ENCODE peak calls at places on chromosomes 11 and 22, in six cellular contexts. One of them, this sample, is unnamed. For H3K4me1, the result is how much of the 10 kb centered on the place peaks cover.

GRCh38 chr11:78229106-78229505 is 40.4 kb downstream of the USP35 start:
- DNase-seq in H1: no peak
- DNase-seq in IMR-90: no peak
- DNase-seq in mesenchymal stem cell: no peak
- DNase-seq in H9: no peak
- DNase-seq in neuronal stem cell: no peak
- DNase-seq in this sample: no peak

GRCh38 chr11:115256326-115257197 is 247.7 kb downstream of the CADM1 start:
- DNase-seq in H1: no peak
- DNase-seq in IMR-90: no peak
- DNase-seq in mesenchymal stem cell: peak
- DNase-seq in H9: peak
- DNase-seq in neuronal stem cell: no peak
- DNase-seq in this sample: peak

GRCh38 chr11:125301301-125301700 is 136.8 kb downstream of the PKNOX2 start:
- DNase-seq in H1: no peak
- DNase-seq in IMR-90: no peak
- DNase-seq in mesenchymal stem cell: no peak
- DNase-seq in H9: no peak
- DNase-seq in neuronal stem cell: no peak
- DNase-seq in this sample: no peak

GRCh38 chr11:33040862-33041453 is 1.6 kb downstream of the TCP11L1 start:
- DNase-seq in H1: no peak
- DNase-seq in IMR-90: no peak
- DNase-seq in mesenchymal stem cell: no peak
- DNase-seq in H9: no peak
- DNase-seq in neuronal stem cell: no peak
- DNase-seq in this sample: peak

GRCh38 chr22:19693581-19693980 is 20.7 kb upstream of the SEPTIN5 start:
- DNase-seq in H1: no peak
- DNase-seq in IMR-90: no peak
- DNase-seq in mesenchymal stem cell: no peak
- DNase-seq in H9: no peak
- DNase-seq in neuronal stem cell: no peak
- DNase-seq in this sample: no peak

GRCh38 chr11:69444381-69445130 is 36.9 kb upstream of the LINC01488 start:
- DNase-seq in H1: no peak
- DNase-seq in IMR-90: peak
- DNase-seq in mesenchymal stem cell: peak
- DNase-seq in H9: peak
- DNase-seq in neuronal stem cell: no peak
- DNase-seq in this sample: peak

GRCh38 chr22:44261164-44261860 is 51.4 kb downstream of the SHISAL1 start:
- DNase-seq in H1: no peak
- DNase-seq in IMR-90: no peak
- DNase-seq in mesenchymal stem cell: no peak
- DNase-seq in H9: no peak
- DNase-seq in neuronal stem cell: no peak
- DNase-seq in this sample: no peak

GRCh38 chr11:132056689-132057088 is 686.3 kb downstream of the NTM start:
- DNase-seq in H1: no peak
- DNase-seq in IMR-90: peak
- DNase-seq in mesenchymal stem cell: peak
- DNase-seq in H9: no peak
- DNase-seq in neuronal stem cell: no peak
- DNase-seq in this sample: no peak

GRCh38 chr22:25350551-25350971 is 131.1 kb downstream of the CRYBB2 start:
- DNase-seq in H1: no peak
- DNase-seq in IMR-90: no peak
- DNase-seq in mesenchymal stem cell: no peak
- DNase-seq in H9: peak
- DNase-seq in neuronal stem cell: no peak
- DNase-seq in this sample: no peak

GRCh38 chr11:116578971-116579687 is 193.7 kb downstream of the BUD13 start:
- DNase-seq in H1: no peak
- DNase-seq in IMR-90: no peak
- DNase-seq in mesenchymal stem cell: no peak
- DNase-seq in H9: peak
- DNase-seq in neuronal stem cell: peak
- DNase-seq in this sample: peak

GRCh38 chr11:790721-791564 is 1.1 kb upstream of the CEND1 start:
- DNase-seq in H1: no peak
- DNase-seq in IMR-90: no peak
- DNase-seq in mesenchymal stem cell: peak
- DNase-seq in H9: peak
- DNase-seq in neuronal stem cell: no peak
- DNase-seq in this sample: peak

GRCh38 chr22:29524440-29525191 is 28.9 kb downstream of the THOC5 start:
- DNase-seq in H1: peak
- DNase-seq in IMR-90: peak
- DNase-seq in mesenchymal stem cell: peak
- DNase-seq in H9: peak
- DNase-seq in neuronal stem cell: no peak
- DNase-seq in this sample: peak

GRCh38 chr11:75323609-75324008 is 27.9 kb downstream of the ARRB1 start:
- DNase-seq in H1: no peak
- DNase-seq in IMR-90: no peak
- DNase-seq in mesenchymal stem cell: no peak
- DNase-seq in H9: no peak
- DNase-seq in neuronal stem cell: no peak
- DNase-seq in this sample: peak

GRCh38 chr11:59560290-59560701 is 49.0 kb downstream of the OR4D9 start:
- DNase-seq in H1: peak
- DNase-seq in IMR-90: peak
- DNase-seq in mesenchymal stem cell: peak
- DNase-seq in H9: peak
- DNase-seq in neuronal stem cell: peak
- DNase-seq in this sample: peak

GRCh38 chr11:11407065-11407737 is 54.2 kb upstream of the CSNK2A3 start:
- DNase-seq in H1: no peak
- DNase-seq in IMR-90: no peak
- DNase-seq in mesenchymal stem cell: peak
- DNase-seq in H9: no peak
- DNase-seq in neuronal stem cell: no peak
- DNase-seq in this sample: no peak

GRCh38 chr11:6746086-6746618 is 25.6 kb downstream of the OR2AG2 start:
- DNase-seq in H1: no peak
- DNase-seq in IMR-90: no peak
- DNase-seq in mesenchymal stem cell: peak
- DNase-seq in H9: no peak
- DNase-seq in neuronal stem cell: no peak
- DNase-seq in this sample: no peak

GRCh38 chr22:17518379-17518778 is 44.9 kb upstream of the SLC25A18 start:
- DNase-seq in H1: no peak
- DNase-seq in IMR-90: no peak
- DNase-seq in mesenchymal stem cell: no peak
- DNase-seq in H9: no peak
- DNase-seq in neuronal stem cell: no peak
- DNase-seq in this sample: no peak

GRCh38 chr22:17514092-17514491 is 49.2 kb upstream of the SLC25A18 start:
- DNase-seq in H1: no peak
- DNase-seq in IMR-90: no peak
- DNase-seq in mesenchymal stem cell: no peak
- DNase-seq in H9: no peak
- DNase-seq in neuronal stem cell: no peak
- DNase-seq in this sample: no peak

GRCh38 chr22:17513612-17514011 is 49.7 kb upstream of the SLC25A18 start:
- DNase-seq in H1: no peak
- DNase-seq in IMR-90: no peak
- DNase-seq in mesenchymal stem cell: no peak
- DNase-seq in H9: no peak
- DNase-seq in neuronal stem cell: no peak
- DNase-seq in this sample: no peak

GRCh38 chr22:17508110-17508509 is 55.2 kb upstream of the SLC25A18 start:
- DNase-seq in H1: no peak
- DNase-seq in IMR-90: no peak
- DNase-seq in mesenchymal stem cell: no peak
- DNase-seq in H9: no peak
- DNase-seq in neuronal stem cell: no peak
- DNase-seq in this sample: no peak

DNA sequence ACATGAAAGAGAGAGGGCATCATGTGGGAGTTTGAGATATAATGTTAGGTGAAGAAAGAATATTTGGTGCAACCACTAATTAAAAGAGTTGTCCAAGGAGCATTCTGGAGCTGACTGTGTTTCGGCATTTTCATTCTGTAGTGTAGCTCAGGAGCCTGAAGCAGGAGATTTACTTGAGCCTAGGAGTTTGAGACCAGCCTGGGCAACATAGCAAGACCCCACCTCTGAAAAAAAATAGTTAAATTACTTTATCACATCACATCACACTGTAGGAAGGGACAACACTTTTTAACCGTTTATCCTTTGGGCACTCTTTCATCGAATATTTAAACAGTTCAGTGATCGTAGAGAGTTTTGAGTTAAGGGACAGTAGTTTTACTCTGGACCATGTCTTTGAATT is 50.3 kb upstream of the SLC25A18 start:
- DNase-seq in H1: no peak
- DNase-seq in IMR-90: no peak
- DNase-seq in mesenchymal stem cell: no peak
- DNase-seq in H9: no peak
- DNase-seq in neuronal stem cell: no peak
- DNase-seq in this sample: no peak
- H2BK15ac ChIP-seq in H1: no peak
- H2BK15ac ChIP-seq in IMR-90: no peak
- H2BK15ac ChIP-seq in mesenchymal stem cell: no peak
- H2BK15ac ChIP-seq in H9: no peak
- H2BK15ac ChIP-seq in neuronal stem cell: no peak
- H2BK15ac ChIP-seq in this sample: no peak

DNA sequence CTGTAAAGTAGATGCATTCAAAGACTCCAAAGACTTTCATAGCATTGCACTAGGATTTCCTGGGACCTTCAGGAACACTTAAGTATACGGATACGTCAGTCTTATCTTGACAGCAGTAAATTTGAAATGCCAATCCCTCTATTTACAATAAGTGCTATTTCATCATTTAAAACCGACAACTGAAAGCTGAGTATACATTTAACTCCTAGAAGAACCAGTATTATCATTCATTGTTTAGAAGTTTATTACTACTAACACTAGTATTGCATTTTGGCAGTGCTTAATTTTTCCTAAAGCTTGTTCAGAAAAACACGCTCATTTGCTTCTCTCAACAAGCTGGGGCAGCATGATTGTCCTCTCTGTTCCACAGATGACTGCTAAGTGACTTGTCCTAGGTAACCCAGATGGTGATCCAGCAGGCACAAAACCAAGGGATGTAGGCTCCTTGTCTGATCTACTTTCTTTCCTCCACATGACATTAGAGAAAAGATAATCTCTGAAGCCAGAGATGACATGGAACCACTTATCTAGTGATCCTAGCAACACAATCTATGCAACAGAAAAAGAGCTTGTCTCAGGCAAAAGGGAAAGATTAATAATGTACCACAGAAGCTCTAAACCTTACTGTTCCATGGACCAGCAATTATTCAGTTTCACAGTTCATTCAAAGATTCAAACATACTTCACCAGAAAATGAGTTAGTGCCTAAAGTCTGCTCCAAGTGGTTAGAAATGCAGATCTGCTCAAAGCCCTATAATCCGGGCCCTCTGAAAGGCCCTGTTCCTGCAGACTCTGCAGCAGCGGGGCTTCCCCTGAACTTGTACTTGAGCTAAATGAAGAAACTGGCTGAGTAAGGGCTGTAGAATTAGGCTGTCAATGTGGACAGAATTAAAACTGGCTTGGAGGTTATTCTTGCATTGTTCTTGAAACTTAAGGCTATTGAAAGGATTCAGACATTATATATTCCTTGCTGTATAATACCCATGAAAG is 5.2 kb downstream of the MAML2 start:
- DNase-seq in H1: no peak
- DNase-seq in IMR-90: peak
- DNase-seq in mesenchymal stem cell: peak
- DNase-seq in H9: no peak
- DNase-seq in neuronal stem cell: no peak
- DNase-seq in this sample: no peak
- H3K4me1 ChIP-seq in H1: under half
- H3K4me1 ChIP-seq in IMR-90: under half
- H3K4me1 ChIP-seq in mesenchymal stem cell: under half
- H3K4me1 ChIP-seq in H9: under half
- H3K4me1 ChIP-seq in neuronal stem cell: under half
- H3K4me1 ChIP-seq in this sample: under half

GRCh38 chr11:133892584-133893380 is 47.5 kb upstream of the SPATA19 start:
- DNase-seq in H1: no peak
- DNase-seq in IMR-90: no peak
- DNase-seq in mesenchymal stem cell: no peak
- DNase-seq in H9: no peak
- DNase-seq in neuronal stem cell: no peak
- DNase-seq in this sample: no peak
- H2AK5ac ChIP-seq in H1: peak
- H2AK5ac ChIP-seq in IMR-90: no peak
- H2AK5ac ChIP-seq in mesenchymal stem cell: no peak
- H2AK5ac ChIP-seq in H9: no peak
- H2AK5ac ChIP-seq in neuronal stem cell: no peak
- H2AK5ac ChIP-seq in this sample: no peak

GRCh38 chr11:130178441-130178971 is 18.9 kb downstream of the ST14 start:
- DNase-seq in H1: no peak
- DNase-seq in IMR-90: peak
- DNase-seq in mesenchymal stem cell: no peak
- DNase-seq in H9: no peak
- DNase-seq in neuronal stem cell: no peak
- DNase-seq in this sample: no peak
- H2BK15ac ChIP-seq in H1: no peak
- H2BK15ac ChIP-seq in IMR-90: no peak
- H2BK15ac ChIP-seq in mesenchymal stem cell: no peak
- H2BK15ac ChIP-seq in H9: no peak
- H2BK15ac ChIP-seq in neuronal stem cell: no peak
- H2BK15ac ChIP-seq in this sample: no peak

DNA sequence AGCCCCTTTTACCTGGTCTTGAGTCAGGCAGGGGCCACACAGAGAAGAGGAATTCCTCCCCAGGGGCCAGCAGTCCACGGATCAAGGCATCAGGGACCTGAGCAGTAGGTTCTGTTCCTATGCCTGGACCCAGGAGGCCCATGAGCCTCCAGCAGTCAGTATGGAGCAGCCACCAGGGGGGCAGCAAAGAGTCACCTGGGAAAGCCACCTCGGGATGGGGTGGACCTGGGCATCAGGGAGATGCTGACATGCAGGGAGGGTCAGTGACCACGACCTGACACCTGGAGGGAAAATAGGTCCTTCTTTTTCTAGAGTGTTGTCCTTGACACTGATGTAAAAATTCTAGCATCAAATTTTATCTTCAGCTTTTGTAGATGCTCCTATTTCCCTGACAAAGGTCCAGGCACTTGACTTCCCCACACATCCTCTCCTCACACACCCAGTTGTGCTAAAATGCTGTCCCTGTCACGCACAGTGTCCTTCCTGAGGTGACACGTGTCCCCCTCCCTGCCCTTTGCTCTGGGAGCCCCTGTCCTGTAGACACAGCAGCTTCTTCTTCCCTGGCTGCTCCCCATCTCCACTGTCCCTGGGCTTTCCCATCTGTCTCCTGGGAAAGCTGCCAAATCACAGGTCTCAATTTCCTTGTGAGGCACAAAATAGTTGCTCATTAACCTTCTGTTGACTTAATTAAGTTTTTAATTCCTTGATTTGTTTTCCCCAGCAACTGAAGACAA is 70.0 kb upstream of the IGLL5 start:
- DNase-seq in H1: no peak
- DNase-seq in IMR-90: no peak
- DNase-seq in mesenchymal stem cell: no peak
- DNase-seq in H9: no peak
- DNase-seq in neuronal stem cell: no peak
- DNase-seq in this sample: no peak
- H3K4me1 ChIP-seq in H1: under half
- H3K4me1 ChIP-seq in IMR-90: under half
- H3K4me1 ChIP-seq in mesenchymal stem cell: under half
- H3K4me1 ChIP-seq in H9: under half
- H3K4me1 ChIP-seq in neuronal stem cell: under half
- H3K4me1 ChIP-seq in this sample: under half